ENCODE peak calls at places on chromosomes 11 and 22, in five cellular contexts. X is fibroblast of lung, G is mucosa of descending colon, R is breast epithelium, F is Peyer's patch. M is an unnamed sample.

GRCh38 chr11:19079643-19080440 is 19.3 kb upstream of the MRGPRX2 start:
- DNase-seq in X (peak; percentile 95), G (no peak), R (peak; percentile 73), F (no peak), M (peak; percentile 19)

GRCh38 chr22:38566726-38567504 is 3.1 kb downstream of the DMC1 start:
- DNase-seq in X (no peak), G (no peak), R (no peak), F (no peak), M (no peak)

GRCh38 chr11:120340529-120340928 is 4.3 kb downstream of the ARHGEF12 start:
- DNase-seq in X (no peak), G (no peak), R (no peak), F (no peak), M (no peak)

GRCh38 chr11:81494431-81494830 is 1239.2 kb downstream of the FAM181B start:
- DNase-seq in X (no peak), G (no peak), R (no peak), F (no peak), M (no peak)

GRCh38 chr11:369336-370018 is at the start of gene B4GALNT4:
- DNase-seq in X (peak; percentile 38), G (peak; percentile 22), R (no peak), F (no peak), M (no peak)

GRCh38 chr11:122721964-122722266 is 66.4 kb downstream of the UBASH3B start:
- DNase-seq in X (peak; percentile 87), G (no peak), R (no peak), F (no peak), M (no peak)

GRCh38 chr22:23192133-23192532 is 11.8 kb downstream of the BCR start:
- DNase-seq in X (no peak), G (no peak), R (no peak), F (no peak), M (no peak)

GRCh38 chr22:49900441-49901230 is 17.6 kb downstream of the ALG12 start:
- DNase-seq in X (no peak), G (no peak), R (no peak), F (no peak), M (no peak)

GRCh38 chr11:124877631-124878496 is 12.6 kb downstream of the ROBO3 start:
- DNase-seq in X (no peak), G (no peak), R (no peak), F (no peak), M (no peak)

GRCh38 chr11:67286621-67287333 is 2.3 kb upstream of the ANKRD13D start:
- DNase-seq in X (no peak), G (peak; percentile 68), R (no peak), F (no peak), M (no peak)

GRCh38 chr11:100676901-100677300 is 10.2 kb upstream of the ARHGAP42 start:
- DNase-seq in X (no peak), G (no peak), R (no peak), F (no peak), M (no peak)

GRCh38 chr22:19955241-19956128 is 13.9 kb upstream of the TXNRD2 start:
- DNase-seq in X (no peak), G (peak; percentile 44), R (no peak), F (no peak), M (no peak)

GRCh38 chr11:71946144-71946571 is 17.3 kb downstream of the RNF121 start:
- DNase-seq in X (peak; percentile 89), G (no peak), R (no peak), F (no peak), M (no peak)

GRCh38 chr11:126485021-126485781 is 129.7 kb downstream of the ST3GAL4 start:
- DNase-seq in X (peak; percentile 40), G (no peak), R (no peak), F (no peak), M (no peak)

GRCh38 chr11:47609675-47610074 is 15.5 kb upstream of the C1QTNF4 start:
- DNase-seq in X (no peak), G (no peak), R (no peak), F (no peak), M (no peak)

GRCh38 chr11:22581354-22581753 is 44.3 kb downstream of the FANCF start:
- DNase-seq in X (no peak), G (no peak), R (no peak), F (no peak), M (no peak)

GRCh38 chr11:59610289-59610688 is 5.3 kb downstream of the OSBP start:
- DNase-seq in X (no peak), G (no peak), R (no peak), F (no peak), M (no peak)

GRCh38 chr11:69943066-69943465 is 123.8 kb upstream of the FGF3 start:
- DNase-seq in X (no peak), G (peak; percentile 23), R (no peak), F (peak; percentile 42), M (no peak)

GRCh38 chr22:17884951-17885350 is 110.7 kb upstream of the BID start:
- DNase-seq in X (peak; percentile 17), G (no peak), R (no peak), F (no peak), M (no peak)

GRCh38 chr22:37303821-37304274 is 21.5 kb downstream of the CYTH4 start:
- DNase-seq in X (peak; percentile 92), G (no peak), R (no peak), F (no peak), M (no peak)

GRCh38 chr11:2917842-2918490 is 11.3 kb downstream of the PHLDA2 start:
- DNase-seq in X (no peak), G (no peak), R (no peak), F (no peak), M (no peak)

GRCh38 chr11:8213390-8213789 is 44.6 kb upstream of the RIC3 start:
- DNase-seq in X (no peak), G (no peak), R (no peak), F (no peak), M (no peak)

GRCh38 chr11:12694182-12694531 is 19.9 kb downstream of the TEAD1 start:
- DNase-seq in X (no peak), G (no peak), R (no peak), F (no peak), M (no peak)

GRCh38 chr11:69142894-69143293 is 12.8 kb upstream of the SMIM38 start:
- DNase-seq in X (no peak), G (no peak), R (no peak), F (no peak), M (no peak)

GRCh38 chr11:16604784-16605439 is 133.5 kb upstream of the C11orf58 start:
- DNase-seq in X (peak; percentile 45), G (peak; percentile 66), R (no peak), F (peak; percentile 84), M (peak; percentile 41)

GRCh38 chr11:890794-891600 is 19.6 kb downstream of the CHID1 start:
- DNase-seq in X (no peak), G (no peak), R (no peak), F (no peak), M (no peak)

GRCh38 chr22:21568207-21569075 is 927 bp downstream of the UBE2L3 start:
- DNase-seq in X (peak; percentile 32), G (peak; percentile 56), R (no peak), F (no peak), M (peak; percentile 2)

GRCh38 chr11:67648140-67648795 is 2.3 kb downstream of the ACY3 start:
- DNase-seq in X (no peak), G (peak; percentile 70), R (no peak), F (peak; percentile 62), M (no peak)

GRCh38 chr11:128304666-128305485 is 282.5 kb downstream of the ETS1 start:
- DNase-seq in X (no peak), G (no peak), R (no peak), F (no peak), M (no peak)
- H3K4me1 ChIP-seq in X (no peaks in the 10 kb centered on the region), G (no peaks in the 10 kb centered on the region), R (no peaks in the 10 kb centered on the region), F (peaks cover 15% of the 10 kb centered on the region), M (no peaks in the 10 kb centered on the region)

DNA sequence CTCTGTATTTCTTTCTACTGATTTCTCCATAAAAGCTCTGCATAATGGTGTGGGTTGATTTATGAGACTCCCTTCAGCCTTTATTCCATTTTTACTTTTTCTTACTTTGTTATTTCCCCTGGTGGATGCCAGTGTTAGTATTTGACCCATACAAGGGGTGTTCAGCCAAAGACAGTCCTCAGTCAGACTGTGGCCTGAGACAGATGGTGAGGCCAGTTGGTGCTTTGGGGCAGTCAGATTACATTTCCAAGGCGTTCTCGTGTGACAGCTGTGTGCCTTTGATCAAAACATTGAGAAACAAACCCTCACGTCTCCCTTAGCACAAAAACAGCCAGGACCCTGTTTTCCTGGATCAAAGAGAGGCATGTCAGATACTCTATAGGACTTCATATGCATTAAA is 31.3 kb upstream of the SLN start:
- DNase-seq in X (no peak), G (no peak), R (no peak), F (no peak), M (peak; percentile 77)
- TF ChIP-seq CTCF in X (no peak), G (no peak), R (no peak), F (no peak), M (no peak)

GRCh38 chr11:62789576-62789975 is 2.2 kb downstream of the TMEM223 start:
- DNase-seq in X (no peak), G (no peak), R (no peak), F (no peak), M (no peak)

GRCh38 chr11:62791501-62792192 is at the start of gene TMEM223:
- DNase-seq in X (peak; percentile 75), G (peak; percentile 93), R (peak; percentile 79), F (peak; percentile 93), M (peak; percentile 78)

GRCh38 chr11:62786318-62787004 is 741 bp upstream of the TMEM179B start:
- DNase-seq in X (peak; percentile 68), G (peak; percentile 92), R (peak; percentile 86), F (peak; percentile 93), M (peak; percentile 90)

GRCh38 chr11:62787005-62787759 is at the start of gene TMEM179B:
- DNase-seq in X (peak; percentile 98), G (peak; percentile 98), R (peak; percentile 98), F (peak; percentile 97), M (peak; percentile 98)

GRCh38 chr11:62788991-62789390 is 1.8 kb downstream of the TMEM179B start:
- DNase-seq in X (no peak), G (peak; percentile 28), R (no peak), F (no peak), M (no peak)
- H3K4me1 ChIP-seq in X (peaks cover 19% of the 10 kb centered on the region), G (peaks cover 38% of the 10 kb centered on the region), R (peaks cover 7% of the 10 kb centered on the region), F (peaks cover 26% of the 10 kb centered on the region), M (peaks cover 47% of the 10 kb centered on the region)

GRCh38 chr22:47143249-47143938 is 380.9 kb downstream of the TBC1D22A start:
- DNase-seq in X (no peak), G (no peak), R (peak; percentile 21), F (no peak), M (no peak)
- TF ChIP-seq CTCF in X (no peak), G (no peak), R (no peak), F (no peak), M (no peak)